ENCODE peak calls at places on chromosomes 4 and X, in four cellular contexts. P is KG1, W is GF-D8, A is NAMALWA. L is an unnamed sample.

GRCh38 chr4:106355193-106355592 is 13.4 kb downstream of the GIMD1 start:
- DNase-seq in P (no peak), W (no peak), A (no peak), L (no peak)

GRCh38 chrX:100747090-100747489 is 15.2 kb upstream of the SYTL4 start:
- DNase-seq in P (no peak), W (no peak), A (no peak), L (no peak)

GRCh38 chrX:69293776-69294601 is 128.7 kb upstream of the PJA1 start:
- DNase-seq in P (no peak), W (no peak), A (no peak), L (no peak)

GRCh38 chr4:182297659-182298058 is 54.5 kb downstream of the TENM3 start:
- DNase-seq in P (no peak), W (no peak), A (no peak), L (no peak)

GRCh38 chrX:123988423-123989116 is 27.1 kb downstream of the STAG2 start:
- DNase-seq in P (no peak), W (no peak), A (no peak), L (no peak)

GRCh38 chrX:111376897-111377601 is 34.9 kb downstream of the DCX start:
- DNase-seq in P (no peak), W (no peak), A (no peak), L (peak)

GRCh38 chrX:38458071-38458470 is 103.3 kb upstream of the TSPAN7 start:
- DNase-seq in P (no peak), W (no peak), A (peak), L (no peak)

GRCh38 chr4:9931196-9931595 is 90.1 kb downstream of the SLC2A9 start:
- DNase-seq in P (no peak), W (no peak), A (no peak), L (no peak)

GRCh38 chrX:47221756-47222155 is 3.3 kb downstream of the CDK16 start:
- DNase-seq in P (no peak), W (no peak), A (no peak), L (no peak)

GRCh38 chrX:151151668-151152267 is 24.6 kb upstream of the GPR50 start:
- DNase-seq in P (peak), W (peak), A (peak), L (peak)

GRCh38 chr4:72791054-72791453 is 222.0 kb upstream of the ADAMTS3 start:
- DNase-seq in P (no peak), W (no peak), A (no peak), L (no peak)

GRCh38 chrX:107968623-107969022 is 13.5 kb downstream of the TEX13B start:
- DNase-seq in P (no peak), W (no peak), A (no peak), L (no peak)

GRCh38 chrX:53713987-53714579 is 27.6 kb upstream of the HUWE1 start:
- DNase-seq in P (no peak), W (no peak), A (peak), L (no peak)

GRCh38 chr4:118356731-118357130 is 3.9 kb upstream of the PRSS12 start:
- DNase-seq in P (no peak), W (no peak), A (no peak), L (no peak)

GRCh38 chr4:26789208-26789607 is 71.4 kb upstream of the STIM2 start:
- DNase-seq in P (no peak), W (no peak), A (no peak), L (no peak)

GRCh38 chr4:15930314-15930713 is 8.2 kb downstream of the FGFBP1 start:
- DNase-seq in P (no peak), W (no peak), A (no peak), L (no peak)

GRCh38 chr4:26001413-26001812 is 87.4 kb downstream of the SMIM20 start:
- DNase-seq in P (no peak), W (no peak), A (no peak), L (no peak)

GRCh38 chr4:57113870-57114269 is 3.7 kb upstream of the IGFBP7 start:
- DNase-seq in P (no peak), W (no peak), A (no peak), L (no peak)

GRCh38 chrX:56928546-56928945 is 66.8 kb downstream of the SPIN3 start:
- DNase-seq in P (no peak), W (no peak), A (no peak), L (no peak)

GRCh38 chr4:13531609-13531998 is 12.7 kb downstream of the NKX3-2 start:
- DNase-seq in P (no peak), W (no peak), A (no peak), L (no peak)

GRCh38 chr4:1547131-1547862 is 136.8 kb downstream of the FAM53A start:
- DNase-seq in P (no peak), W (no peak), A (no peak), L (no peak)

GRCh38 chr4:185520119-185520518 is 15.2 kb downstream of the PDLIM3 start:
- DNase-seq in P (no peak), W (no peak), A (no peak), L (no peak)

GRCh38 chr4:186104114-186104894 is at the start of gene FAM149A:
- DNase-seq in P (no peak), W (no peak), A (no peak), L (peak)

GRCh38 chrX:18654873-18655836 is 16.8 kb downstream of the RS1 start:
- DNase-seq in P (no peak), W (no peak), A (no peak), L (no peak)

GRCh38 chr4:110049951-110050925 is 137.6 kb downstream of the EGF start:
- DNase-seq in P (no peak), W (no peak), A (peak), L (peak)

GRCh38 chr4:3059090-3059428 is 15.3 kb downstream of the HTT-AS start:
- DNase-seq in P (no peak), W (no peak), A (peak), L (no peak)

GRCh38 chr4:37157403-37158167 is 87.0 kb upstream of the NWD2 start:
- DNase-seq in P (no peak), W (no peak), A (no peak), L (no peak)

GRCh38 chr4:125735107-125735506 is 420.4 kb downstream of the FAT4 start:
- DNase-seq in P (no peak), W (no peak), A (no peak), L (no peak)

GRCh38 chrX:126701380-126701779 is 118.1 kb upstream of the PRR32 start:
- DNase-seq in P (no peak), W (no peak), A (no peak), L (no peak)

GRCh38 chr4:95181446-95182306 is 367.1 kb downstream of the UNC5C start:
- DNase-seq in P (no peak), W (no peak), A (no peak), L (no peak)

L was measured in NCI-H1092.